ENCODE peak calls at places on chromosomes 16 and 17, in nine cellular contexts. E, C, O, B, M, S, Y, T and G are unnamed samples.

GRCh38 chr17:41695134-41695661 is 6.5 kb downstream of the EIF1 start:
- DNase-seq in E (no peak), B (no peak), T (no peak), S (no peak), Y (no peak), O (no peak), M (no peak), C (no peak), G (no peak)

GRCh38 chr17:79033046-79033616 is 9.2 kb downstream of the C1QTNF1 start:
- DNase-seq in O (no peak), S (no peak), C (no peak), M (no peak), E (no peak), B (no peak), Y (peak), T (no peak), G (no peak)

GRCh38 chr16:880471-881171 is 80.1 kb upstream of the GNG13 start:
- DNase-seq in M (no peak), B (no peak), Y (no peak), E (no peak), T (no peak), S (no peak), C (no peak), O (no peak), G (no peak)

GRCh38 chr17:31289790-31290189 is 7.2 kb downstream of the OMG start:
- DNase-seq in Y (no peak), O (peak), T (no peak), B (no peak), S (no peak), E (no peak), M (no peak), C (no peak), G (no peak)

GRCh38 chr16:65392831-65393565 is 271.1 kb upstream of the CDH11 start:
- DNase-seq in M (no peak), S (no peak), Y (no peak), O (peak), E (no peak), T (peak), C (no peak), B (no peak), G (no peak)

GRCh38 chr16:1668612-1669319 is 9.3 kb upstream of the JPT2 start:
- DNase-seq in Y (no peak), S (no peak), M (no peak), T (no peak), C (no peak), B (no peak), O (no peak), E (no peak), G (no peak)

GRCh38 chr17:81200695-81201580 is 21.8 kb downstream of the CEP131 start:
- DNase-seq in B (peak), O (peak), T (peak), E (no peak), M (peak), C (no peak), S (peak), Y (peak), G (no peak)

GRCh38 chr17:15464211-15464610 is 3.2 kb downstream of the CDRT4 start:
- DNase-seq in C (no peak), S (no peak), M (no peak), T (no peak), O (no peak), Y (no peak), E (no peak), B (no peak), G (no peak)

GRCh38 chr17:82492647-82493516 is 26.6 kb upstream of the FOXK2 start:
- DNase-seq in S (no peak), T (peak), B (no peak), C (no peak), E (no peak), M (no peak), O (peak), Y (peak), G (no peak)

GRCh38 chr16:30491744-30492308 is 19.3 kb downstream of the ITGAL start:
- DNase-seq in C (no peak), T (peak), E (no peak), O (peak), Y (peak), S (no peak), B (no peak), M (no peak), G (peak)

GRCh38 chr17:64254755-64255154 is 8.3 kb downstream of the TEX2 start:
- DNase-seq in M (no peak), T (no peak), E (no peak), C (no peak), S (no peak), O (no peak), Y (peak), B (no peak), G (no peak)

GRCh38 chr16:505479-506245 is 21.9 kb upstream of the CAPN15 start:
- DNase-seq in E (no peak), C (no peak), M (no peak), O (no peak), Y (no peak), S (no peak), B (no peak), T (no peak), G (no peak)

GRCh38 chr16:11668590-11669379 is 530 bp downstream of the SNN start:
- DNase-seq in S (no peak), T (no peak), E (no peak), C (no peak), B (no peak), M (no peak), O (no peak), Y (no peak), G (peak)

GRCh38 chr17:17874478-17874877 is 37.7 kb upstream of the SREBF1 start:
- DNase-seq in C (no peak), B (no peak), E (no peak), M (no peak), T (peak), Y (peak), S (no peak), O (peak), G (no peak)

GRCh38 chr16:50425044-50425443 is 56.3 kb upstream of the BRD7 start:
- DNase-seq in O (no peak), B (no peak), C (no peak), Y (no peak), E (no peak), T (no peak), S (no peak), M (no peak), G (no peak)

GRCh38 chr17:48012151-48012520 is 25.5 kb downstream of the COPZ2 start:
- DNase-seq in T (no peak), B (peak), S (peak), M (peak), E (peak), O (peak), C (peak), Y (no peak), G (peak)

GRCh38 chr16:57151369-57151768 is 34.5 kb downstream of the PSME3IP1 start:
- DNase-seq in T (no peak), S (no peak), C (no peak), B (no peak), O (no peak), Y (no peak), E (no peak), M (no peak), G (no peak)

GRCh38 chr16:85394511-85395206 is 218.5 kb upstream of the GSE1 start:
- DNase-seq in B (peak), C (no peak), E (no peak), O (no peak), M (no peak), Y (peak), S (no peak), T (no peak), G (no peak)

GRCh38 chr17:76268991-76269981 is 4.1 kb downstream of the UBALD2 start:
- DNase-seq in B (peak), Y (no peak), C (no peak), O (no peak), E (no peak), T (no peak), M (no peak), S (no peak), G (peak)

GRCh38 chr17:78555741-78556401 is 21.3 kb downstream of the DNAH17 start:
- DNase-seq in T (no peak), S (no peak), M (no peak), C (no peak), Y (no peak), E (no peak), B (no peak), O (no peak), G (no peak)

GRCh38 chr17:28180449-28180848 is 138.0 kb downstream of the NLK start:
- DNase-seq in C (no peak), M (no peak), T (no peak), E (no peak), O (peak), S (no peak), B (no peak), Y (no peak), G (no peak)

GRCh38 chr17:49191917-49192741 is 18.2 kb downstream of the GNGT2 start:
- DNase-seq in B (peak), S (peak), O (peak), M (peak), Y (peak), E (peak), T (peak), C (peak), G (peak)

GRCh38 chr16:11788914-11789313 is 8.1 kb downstream of the ZC3H7A start:
- DNase-seq in S (no peak), M (no peak), B (no peak), O (no peak), T (no peak), E (no peak), Y (no peak), C (no peak), G (peak)

GRCh38 chr17:73292031-73292531 is 19.7 kb downstream of the CDC42EP4 start:
- DNase-seq in Y (peak), C (no peak), E (no peak), M (no peak), B (no peak), S (no peak), T (peak), O (peak), G (no peak)

GRCh38 chr17:66655861-66656260 is 179.1 kb upstream of the CACNG5 start:
- DNase-seq in T (no peak), C (no peak), B (no peak), Y (no peak), O (peak), M (no peak), E (no peak), S (no peak), G (peak)

GRCh38 chr17:15436399-15437369 is 30.7 kb downstream of the CDRT4 start:
- DNase-seq in E (peak), C (no peak), Y (peak), M (peak), B (peak), O (peak), T (peak), S (peak), G (peak)

GRCh38 chr16:73183678-73184092 is 135.8 kb upstream of the ZFHX3 start:
- DNase-seq in C (no peak), T (no peak), Y (no peak), O (no peak), E (no peak), S (no peak), M (no peak), B (no peak), G (no peak)

GRCh38 chr16:74455619-74456289 is 34.5 kb upstream of the CLEC18B start:
- DNase-seq in T (peak), Y (no peak), B (no peak), O (peak), S (no peak), E (no peak), M (no peak), C (no peak), G (no peak)

GRCh38 chr17:20986767-20987510 is 55.9 kb downstream of the USP22 start:
- DNase-seq in S (no peak), Y (no peak), O (no peak), M (no peak), C (no peak), E (no peak), B (no peak), T (no peak), G (no peak)

GRCh38 chr16:67149276-67150057 is 1.3 kb downstream of the B3GNT9 start:
- DNase-seq in C (no peak), S (no peak), Y (no peak), O (no peak), T (no peak), M (no peak), E (no peak), B (no peak), G (no peak)